ENCODE peak calls at places on chromosomes 7 and 10, in five cellular contexts. One of them, this sample, is unnamed. For H3K27me3, the result is how much of the 10 kb centered on the place peaks cover.

GRCh38 chr10:24821986-24822385 is 98.3 kb upstream of the ARHGAP21 start:
- DNase-seq in astrocyte: peak
- DNase-seq in brain microvascular endothelial cell: peak
- DNase-seq in upper lobe of right lung: no peak
- DNase-seq in lower lobe of right lung: no peak
- DNase-seq in this sample: peak

GRCh38 chr10:50431791-50432190 is 180.5 kb upstream of the ASAH2 start:
- DNase-seq in astrocyte: peak
- DNase-seq in brain microvascular endothelial cell: no peak
- DNase-seq in upper lobe of right lung: no peak
- DNase-seq in lower lobe of right lung: no peak
- DNase-seq in this sample: no peak

GRCh38 chr10:133162178-133162909 is 2.3 kb downstream of the KNDC1 start:
- DNase-seq in astrocyte: no peak
- DNase-seq in brain microvascular endothelial cell: no peak
- DNase-seq in upper lobe of right lung: peak
- DNase-seq in lower lobe of right lung: peak
- DNase-seq in this sample: no peak

GRCh38 chr10:29731760-29732159 is 97.0 kb upstream of the SVIL start:
- DNase-seq in astrocyte: no peak
- DNase-seq in brain microvascular endothelial cell: no peak
- DNase-seq in upper lobe of right lung: no peak
- DNase-seq in lower lobe of right lung: no peak
- DNase-seq in this sample: no peak

GRCh38 chr7:30240401-30240800 is 44.0 kb upstream of the ZNRF2 start:
- DNase-seq in astrocyte: peak
- DNase-seq in brain microvascular endothelial cell: no peak
- DNase-seq in upper lobe of right lung: no peak
- DNase-seq in lower lobe of right lung: no peak
- DNase-seq in this sample: peak

GRCh38 chr7:155296788-155297516 is 726 bp upstream of the INSIG1 start:
- DNase-seq in astrocyte: peak
- DNase-seq in brain microvascular endothelial cell: peak
- DNase-seq in upper lobe of right lung: peak
- DNase-seq in lower lobe of right lung: peak
- DNase-seq in this sample: no peak

GRCh38 chr7:142873281-142873784 is 12.2 kb downstream of the TRPV6 start:
- DNase-seq in astrocyte: no peak
- DNase-seq in brain microvascular endothelial cell: peak
- DNase-seq in upper lobe of right lung: no peak
- DNase-seq in lower lobe of right lung: no peak
- DNase-seq in this sample: no peak

GRCh38 chr7:136189506-136189998 is 212.4 kb upstream of the MTPN start:
- DNase-seq in astrocyte: no peak
- DNase-seq in brain microvascular endothelial cell: no peak
- DNase-seq in upper lobe of right lung: no peak
- DNase-seq in lower lobe of right lung: no peak
- DNase-seq in this sample: no peak

GRCh38 chr7:15457959-15458955 is 103.6 kb downstream of the AGMO start:
- DNase-seq in astrocyte: no peak
- DNase-seq in brain microvascular endothelial cell: no peak
- DNase-seq in upper lobe of right lung: no peak
- DNase-seq in lower lobe of right lung: no peak
- DNase-seq in this sample: no peak

GRCh38 chr10:22319559-22320558 is 1.0 kb upstream of the BMI1 start:
- DNase-seq in astrocyte: no peak
- DNase-seq in brain microvascular endothelial cell: no peak
- DNase-seq in upper lobe of right lung: no peak
- DNase-seq in lower lobe of right lung: no peak
- DNase-seq in this sample: no peak

GRCh38 chr7:30559566-30559965 is 35.1 kb upstream of the GARS1 start:
- DNase-seq in astrocyte: no peak
- DNase-seq in brain microvascular endothelial cell: no peak
- DNase-seq in upper lobe of right lung: no peak
- DNase-seq in lower lobe of right lung: no peak
- DNase-seq in this sample: no peak

GRCh38 chr7:28682136-28682535 is 269.8 kb downstream of the CREB5 start:
- DNase-seq in astrocyte: no peak
- DNase-seq in brain microvascular endothelial cell: no peak
- DNase-seq in upper lobe of right lung: no peak
- DNase-seq in lower lobe of right lung: no peak
- DNase-seq in this sample: no peak

GRCh38 chr7:152912511-152912910 is 153.0 kb downstream of the ACTR3B start:
- DNase-seq in astrocyte: no peak
- DNase-seq in brain microvascular endothelial cell: no peak
- DNase-seq in upper lobe of right lung: no peak
- DNase-seq in lower lobe of right lung: no peak
- DNase-seq in this sample: no peak

GRCh38 chr10:34861293-34862004 is 46.4 kb upstream of the PARD3 start:
- DNase-seq in astrocyte: no peak
- DNase-seq in brain microvascular endothelial cell: no peak
- DNase-seq in upper lobe of right lung: no peak
- DNase-seq in lower lobe of right lung: peak
- DNase-seq in this sample: no peak

GRCh38 chr7:130096243-130096827 is 26.0 kb downstream of the KLHDC10 start:
- DNase-seq in astrocyte: no peak
- DNase-seq in brain microvascular endothelial cell: no peak
- DNase-seq in upper lobe of right lung: no peak
- DNase-seq in lower lobe of right lung: no peak
- DNase-seq in this sample: no peak

GRCh38 chr7:43764039-43764789 is 5.7 kb downstream of the BLVRA start:
- DNase-seq in astrocyte: no peak
- DNase-seq in brain microvascular endothelial cell: peak
- DNase-seq in upper lobe of right lung: peak
- DNase-seq in lower lobe of right lung: peak
- DNase-seq in this sample: no peak

GRCh38 chr10:58823983-58824382 is 311.3 kb downstream of the BICC1 start:
- DNase-seq in astrocyte: no peak
- DNase-seq in brain microvascular endothelial cell: no peak
- DNase-seq in upper lobe of right lung: no peak
- DNase-seq in lower lobe of right lung: no peak
- DNase-seq in this sample: no peak

GRCh38 chr7:24981544-24981951 is 1.6 kb upstream of the OSBPL3 start:
- DNase-seq in astrocyte: peak
- DNase-seq in brain microvascular endothelial cell: peak
- DNase-seq in upper lobe of right lung: peak
- DNase-seq in lower lobe of right lung: peak
- DNase-seq in this sample: no peak

GRCh38 chr7:24979470-24979862 is 512 bp downstream of the OSBPL3 start:
- DNase-seq in astrocyte: no peak
- DNase-seq in brain microvascular endothelial cell: peak
- DNase-seq in upper lobe of right lung: peak
- DNase-seq in lower lobe of right lung: peak
- DNase-seq in this sample: no peak

GRCh38 chr7:24980695-24981543 is 941 bp upstream of the OSBPL3 start:
- DNase-seq in astrocyte: no peak
- DNase-seq in brain microvascular endothelial cell: no peak
- DNase-seq in upper lobe of right lung: peak
- DNase-seq in lower lobe of right lung: peak
- DNase-seq in this sample: no peak

GRCh38 chr7:24978837-24979469 is 1.0 kb downstream of the OSBPL3 start:
- DNase-seq in astrocyte: peak
- DNase-seq in brain microvascular endothelial cell: no peak
- DNase-seq in upper lobe of right lung: peak
- DNase-seq in lower lobe of right lung: peak
- DNase-seq in this sample: no peak

GRCh38 chr7:24979863-24980694 is at the start of gene OSBPL3:
- DNase-seq in astrocyte: peak
- DNase-seq in brain microvascular endothelial cell: peak
- DNase-seq in upper lobe of right lung: peak
- DNase-seq in lower lobe of right lung: peak
- DNase-seq in this sample: no peak
- TF ChIP-seq CTCF in astrocyte: no peak
- TF ChIP-seq CTCF in brain microvascular endothelial cell: peak
- TF ChIP-seq CTCF in upper lobe of right lung: no peak
- TF ChIP-seq CTCF in lower lobe of right lung: no peak
- TF ChIP-seq CTCF in this sample: no peak

DNA sequence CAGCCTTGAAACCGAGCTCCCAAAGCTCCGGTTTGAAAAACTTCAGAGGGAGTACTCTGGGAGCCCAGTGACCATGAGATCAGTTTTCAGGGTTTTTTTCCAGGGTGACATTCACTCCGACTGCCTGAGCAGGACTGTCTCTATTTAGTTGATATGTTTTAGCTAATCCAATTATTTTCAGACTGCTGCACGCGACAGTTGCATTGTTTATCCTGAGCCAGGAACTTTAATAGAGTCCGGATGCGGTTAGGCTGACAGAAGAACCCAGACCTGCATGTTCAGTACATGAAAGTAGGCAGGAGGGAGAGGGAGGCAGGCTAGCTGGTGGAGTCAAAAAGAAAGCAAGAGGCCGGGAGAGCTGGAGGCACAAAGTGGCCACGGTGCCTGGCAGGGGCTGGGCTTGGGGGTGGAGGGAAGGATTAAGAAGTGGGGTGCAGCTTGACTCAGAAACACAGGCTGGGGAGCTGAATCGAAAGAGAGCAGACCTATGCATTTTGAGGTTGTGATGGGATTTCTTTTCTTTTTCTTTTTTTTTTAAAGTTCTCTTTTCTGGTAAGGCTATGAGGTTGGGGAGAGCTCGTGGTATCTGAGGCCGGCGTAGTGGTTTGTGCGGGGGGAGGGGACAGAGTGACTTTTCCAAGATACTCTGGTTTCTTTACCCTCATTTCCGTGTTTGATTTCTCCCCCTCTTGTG is 5.7 kb downstream of the GATA3 start:
- DNase-seq in astrocyte: peak
- DNase-seq in brain microvascular endothelial cell: no peak
- DNase-seq in upper lobe of right lung: no peak
- DNase-seq in lower lobe of right lung: no peak
- DNase-seq in this sample: no peak
- H3K4me3 ChIP-seq in astrocyte: peak
- H3K4me3 ChIP-seq in brain microvascular endothelial cell: no peak
- H3K4me3 ChIP-seq in upper lobe of right lung: peak
- H3K4me3 ChIP-seq in lower lobe of right lung: peak
- H3K4me3 ChIP-seq in this sample: peak

DNA sequence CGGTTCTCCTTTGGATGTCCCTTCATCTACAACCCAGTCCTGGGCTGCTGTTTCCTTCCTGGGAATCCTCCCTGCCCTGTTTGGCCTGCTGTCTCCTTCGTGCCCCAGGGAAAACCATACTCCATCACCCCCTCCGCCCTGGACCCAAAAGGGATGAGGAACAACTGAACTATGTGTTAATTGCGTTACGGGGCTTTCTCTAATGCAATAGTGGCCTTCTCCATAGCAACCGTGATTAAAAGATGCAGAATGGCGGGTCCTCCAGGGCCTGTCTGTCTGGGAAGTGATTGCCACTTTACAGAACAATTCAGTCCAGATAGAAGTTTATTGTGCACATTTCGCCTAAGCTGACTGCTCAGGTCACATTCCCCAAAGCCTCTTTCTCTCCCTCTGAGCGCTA is 112.0 kb upstream of the FGFR2 start:
- DNase-seq in astrocyte: no peak
- DNase-seq in brain microvascular endothelial cell: no peak
- DNase-seq in upper lobe of right lung: no peak
- DNase-seq in lower lobe of right lung: no peak
- DNase-seq in this sample: no peak
- H3K27me3 ChIP-seq in astrocyte: under half
- H3K27me3 ChIP-seq in brain microvascular endothelial cell: under half
- H3K27me3 ChIP-seq in upper lobe of right lung: under half
- H3K27me3 ChIP-seq in lower lobe of right lung: under half
- H3K27me3 ChIP-seq in this sample: under half

GRCh38 chr10:19416164-19416563 is 367.6 kb downstream of the MALRD1 start:
- DNase-seq in astrocyte: no peak
- DNase-seq in brain microvascular endothelial cell: no peak
- DNase-seq in upper lobe of right lung: no peak
- DNase-seq in lower lobe of right lung: no peak
- DNase-seq in this sample: no peak

GRCh38 chr10:19412531-19412930 is 363.9 kb downstream of the MALRD1 start:
- DNase-seq in astrocyte: peak
- DNase-seq in brain microvascular endothelial cell: peak
- DNase-seq in upper lobe of right lung: no peak
- DNase-seq in lower lobe of right lung: no peak
- DNase-seq in this sample: peak

GRCh38 chr10:19408924-19409323 is 360.3 kb downstream of the MALRD1 start:
- DNase-seq in astrocyte: no peak
- DNase-seq in brain microvascular endothelial cell: no peak
- DNase-seq in upper lobe of right lung: no peak
- DNase-seq in lower lobe of right lung: no peak
- DNase-seq in this sample: no peak

GRCh38 chr10:19411119-19411518 is 362.5 kb downstream of the MALRD1 start:
- DNase-seq in astrocyte: no peak
- DNase-seq in brain microvascular endothelial cell: no peak
- DNase-seq in upper lobe of right lung: no peak
- DNase-seq in lower lobe of right lung: no peak
- DNase-seq in this sample: no peak
- TF ChIP-seq CTCF in astrocyte: no peak
- TF ChIP-seq CTCF in brain microvascular endothelial cell: no peak
- TF ChIP-seq CTCF in upper lobe of right lung: no peak
- TF ChIP-seq CTCF in lower lobe of right lung: no peak
- TF ChIP-seq CTCF in this sample: peak

GRCh38 chr7:122303522-122303970 is 1.0 kb downstream of the FEZF1 start:
- DNase-seq in astrocyte: no peak
- DNase-seq in brain microvascular endothelial cell: no peak
- DNase-seq in upper lobe of right lung: no peak
- DNase-seq in lower lobe of right lung: no peak
- DNase-seq in this sample: no peak
- H3K4me3 ChIP-seq in astrocyte: no peak
- H3K4me3 ChIP-seq in brain microvascular endothelial cell: no peak
- H3K4me3 ChIP-seq in upper lobe of right lung: no peak
- H3K4me3 ChIP-seq in lower lobe of right lung: no peak
- H3K4me3 ChIP-seq in this sample: no peak

GRCh38 chr7:128170461-128170860 is 70.6 kb upstream of the LEP start:
- DNase-seq in astrocyte: no peak
- DNase-seq in brain microvascular endothelial cell: no peak
- DNase-seq in upper lobe of right lung: no peak
- DNase-seq in lower lobe of right lung: no peak
- DNase-seq in this sample: no peak

GRCh38 chr7:128172963-128173362 is 68.1 kb upstream of the LEP start:
- DNase-seq in astrocyte: no peak
- DNase-seq in brain microvascular endothelial cell: no peak
- DNase-seq in upper lobe of right lung: no peak
- DNase-seq in lower lobe of right lung: no peak
- DNase-seq in this sample: no peak

GRCh38 chr7:128168667-128169210 is 72.3 kb upstream of the LEP start:
- DNase-seq in astrocyte: peak
- DNase-seq in brain microvascular endothelial cell: no peak
- DNase-seq in upper lobe of right lung: no peak
- DNase-seq in lower lobe of right lung: no peak
- DNase-seq in this sample: no peak

GRCh38 chr7:128172151-128172550 is 68.9 kb upstream of the LEP start:
- DNase-seq in astrocyte: no peak
- DNase-seq in brain microvascular endothelial cell: no peak
- DNase-seq in upper lobe of right lung: no peak
- DNase-seq in lower lobe of right lung: no peak
- DNase-seq in this sample: no peak

DNA sequence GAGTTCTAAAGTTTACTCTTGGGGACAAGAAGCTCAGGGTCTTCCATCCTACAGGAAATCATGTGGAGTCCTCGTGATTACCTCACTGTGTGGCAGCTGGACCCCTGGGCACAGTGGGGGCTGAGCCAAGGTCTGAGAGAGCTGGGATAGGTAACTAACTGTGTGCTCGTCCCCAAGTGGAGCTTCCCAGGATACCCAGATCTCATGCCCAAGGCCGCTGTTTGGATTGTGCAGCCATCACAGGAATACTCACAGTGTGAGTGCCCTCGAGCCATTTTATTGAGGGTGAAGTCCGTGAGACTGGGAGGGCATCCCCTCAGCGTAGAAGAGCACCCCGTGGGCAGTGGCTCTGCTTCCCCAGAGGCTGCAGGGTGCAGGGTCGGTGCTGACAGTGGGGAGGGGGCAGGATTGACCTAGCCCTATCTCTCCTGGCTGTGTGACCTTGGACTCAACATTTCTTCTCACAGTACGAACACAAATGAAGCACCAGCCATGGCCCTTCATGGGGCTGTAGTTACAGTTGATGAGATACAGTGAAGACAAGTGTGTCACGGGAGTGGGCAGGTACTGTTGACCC is 69.6 kb upstream of the LEP start:
- DNase-seq in astrocyte: no peak
- DNase-seq in brain microvascular endothelial cell: no peak
- DNase-seq in upper lobe of right lung: no peak
- DNase-seq in lower lobe of right lung: no peak
- DNase-seq in this sample: no peak
- H3K27me3 ChIP-seq in astrocyte: half or more
- H3K27me3 ChIP-seq in brain microvascular endothelial cell: half or more
- H3K27me3 ChIP-seq in upper lobe of right lung: under half
- H3K27me3 ChIP-seq in lower lobe of right lung: half or more
- H3K27me3 ChIP-seq in this sample: half or more